ENCODE peak calls at places on chromosomes 16 and 17, in five cellular contexts. One of them, this sample, is unnamed.

GRCh38 chr17:64992325-64992802 is 64.2 kb downstream of the GNA13 start:
- DNase-seq in cardiac muscle cell: no peak
- DNase-seq in GM23248: peak; percentile 80
- DNase-seq in left ventricle myocardium inferior: no peak
- DNase-seq in IMR-90: peak; percentile 52
- DNase-seq in this sample: no peak

GRCh38 chr17:56929362-56929969 is 15.6 kb upstream of the TRIM25 start:
- DNase-seq in GM23248: no peak
- DNase-seq in left ventricle myocardium inferior: no peak
- DNase-seq in IMR-90: no peak
- DNase-seq in cardiac muscle cell: no peak
- DNase-seq in this sample: no peak

GRCh38 chr17:5942687-5943086 is 127.5 kb upstream of the WSCD1 start:
- DNase-seq in left ventricle myocardium inferior: no peak
- DNase-seq in IMR-90: no peak
- DNase-seq in GM23248: no peak
- DNase-seq in cardiac muscle cell: peak; percentile 17
- DNase-seq in this sample: no peak

GRCh38 chr17:77571141-77571540 is 387.4 kb upstream of the TNRC6C start:
- DNase-seq in cardiac muscle cell: no peak
- DNase-seq in left ventricle myocardium inferior: no peak
- DNase-seq in IMR-90: no peak
- DNase-seq in GM23248: no peak
- DNase-seq in this sample: no peak

GRCh38 chr16:50478773-50479149 is 69.4 kb upstream of the NKD1 start:
- DNase-seq in GM23248: no peak
- DNase-seq in cardiac muscle cell: no peak
- DNase-seq in left ventricle myocardium inferior: no peak
- DNase-seq in IMR-90: no peak
- DNase-seq in this sample: peak; percentile 16

GRCh38 chr17:4161179-4161559 is 18.2 kb downstream of the CYB5D2 start:
- DNase-seq in IMR-90: peak; percentile 93
- DNase-seq in cardiac muscle cell: no peak
- DNase-seq in GM23248: peak; percentile 73
- DNase-seq in left ventricle myocardium inferior: no peak
- DNase-seq in this sample: no peak

GRCh38 chr17:17712268-17712924 is 31.1 kb downstream of the RAI1 start:
- DNase-seq in cardiac muscle cell: no peak
- DNase-seq in IMR-90: peak; percentile 97
- DNase-seq in left ventricle myocardium inferior: no peak
- DNase-seq in GM23248: peak; percentile 95
- DNase-seq in this sample: no peak

GRCh38 chr16:1290032-1290431 is 19.4 kb upstream of the UBE2I start:
- DNase-seq in left ventricle myocardium inferior: no peak
- DNase-seq in GM23248: peak; percentile 30
- DNase-seq in cardiac muscle cell: no peak
- DNase-seq in IMR-90: no peak
- DNase-seq in this sample: no peak

GRCh38 chr16:66658143-66658859 is 38.2 kb downstream of the CMTM4 start:
- DNase-seq in cardiac muscle cell: no peak
- DNase-seq in GM23248: no peak
- DNase-seq in IMR-90: no peak
- DNase-seq in left ventricle myocardium inferior: no peak
- DNase-seq in this sample: no peak

GRCh38 chr16:88464447-88465318 is 11.6 kb downstream of the ZFPM1 start:
- DNase-seq in GM23248: no peak
- DNase-seq in left ventricle myocardium inferior: no peak
- DNase-seq in cardiac muscle cell: no peak
- DNase-seq in IMR-90: no peak
- DNase-seq in this sample: no peak

GRCh38 chr16:10934325-10935107 is 7.8 kb downstream of the DEXI start:
- DNase-seq in IMR-90: no peak
- DNase-seq in cardiac muscle cell: no peak
- DNase-seq in GM23248: no peak
- DNase-seq in left ventricle myocardium inferior: no peak
- DNase-seq in this sample: no peak
- H3K4me1 ChIP-seq in IMR-90: peaks cover 11% of the 10 kb centered on the region
- H3K4me1 ChIP-seq in cardiac muscle cell: no peaks in the 10 kb centered on the region
- H3K4me1 ChIP-seq in GM23248: peaks cover 28% of the 10 kb centered on the region
- H3K4me1 ChIP-seq in left ventricle myocardium inferior: peaks cover 98% of the 10 kb centered on the region
- H3K4me1 ChIP-seq in this sample: peaks cover 33% of the 10 kb centered on the region

GRCh38 chr17:15169676-15170075 is 95.5 kb downstream of the PMP22 start:
- DNase-seq in cardiac muscle cell: no peak
- DNase-seq in IMR-90: peak; percentile 77
- DNase-seq in left ventricle myocardium inferior: no peak
- DNase-seq in GM23248: peak; percentile 57
- DNase-seq in this sample: no peak
- H3K4me3 ChIP-seq in cardiac muscle cell: no peak overlapping the region
- H3K4me3 ChIP-seq in IMR-90: no peak overlapping the region
- H3K4me3 ChIP-seq in left ventricle myocardium inferior: no peak overlapping the region
- H3K4me3 ChIP-seq in GM23248: no peak overlapping the region
- H3K4me3 ChIP-seq in this sample: no peak overlapping the region

GRCh38 chr17:75542184-75542583 is 16.7 kb downstream of the LLGL2 start:
- DNase-seq in GM23248: no peak
- DNase-seq in IMR-90: no peak
- DNase-seq in left ventricle myocardium inferior: no peak
- DNase-seq in cardiac muscle cell: no peak
- DNase-seq in this sample: no peak

GRCh38 chr17:75540923-75541503 is 15.5 kb downstream of the LLGL2 start:
- DNase-seq in GM23248: no peak
- DNase-seq in cardiac muscle cell: no peak
- DNase-seq in left ventricle myocardium inferior: no peak
- DNase-seq in IMR-90: no peak
- DNase-seq in this sample: no peak

GRCh38 chr17:75539969-75540729 is 14.7 kb downstream of the LLGL2 start:
- DNase-seq in left ventricle myocardium inferior: no peak
- DNase-seq in IMR-90: no peak
- DNase-seq in cardiac muscle cell: no peak
- DNase-seq in GM23248: no peak
- DNase-seq in this sample: no peak

GRCh38 chr17:75544250-75544649 is 18.8 kb downstream of the LLGL2 start:
- DNase-seq in IMR-90: no peak
- DNase-seq in left ventricle myocardium inferior: no peak
- DNase-seq in cardiac muscle cell: no peak
- DNase-seq in GM23248: no peak
- DNase-seq in this sample: no peak

GRCh38 chr17:75542728-75543336 is 17.3 kb downstream of the LLGL2 start:
- DNase-seq in IMR-90: no peak
- DNase-seq in left ventricle myocardium inferior: no peak
- DNase-seq in GM23248: no peak
- DNase-seq in cardiac muscle cell: no peak
- DNase-seq in this sample: no peak
- H3K4me1 ChIP-seq in IMR-90: no peaks in the 10 kb centered on the region
- H3K4me1 ChIP-seq in left ventricle myocardium inferior: no peaks in the 10 kb centered on the region
- H3K4me1 ChIP-seq in GM23248: no peaks in the 10 kb centered on the region
- H3K4me1 ChIP-seq in cardiac muscle cell: peaks cover 5% of the 10 kb centered on the region
- H3K4me1 ChIP-seq in this sample: no peaks in the 10 kb centered on the region

DNA sequence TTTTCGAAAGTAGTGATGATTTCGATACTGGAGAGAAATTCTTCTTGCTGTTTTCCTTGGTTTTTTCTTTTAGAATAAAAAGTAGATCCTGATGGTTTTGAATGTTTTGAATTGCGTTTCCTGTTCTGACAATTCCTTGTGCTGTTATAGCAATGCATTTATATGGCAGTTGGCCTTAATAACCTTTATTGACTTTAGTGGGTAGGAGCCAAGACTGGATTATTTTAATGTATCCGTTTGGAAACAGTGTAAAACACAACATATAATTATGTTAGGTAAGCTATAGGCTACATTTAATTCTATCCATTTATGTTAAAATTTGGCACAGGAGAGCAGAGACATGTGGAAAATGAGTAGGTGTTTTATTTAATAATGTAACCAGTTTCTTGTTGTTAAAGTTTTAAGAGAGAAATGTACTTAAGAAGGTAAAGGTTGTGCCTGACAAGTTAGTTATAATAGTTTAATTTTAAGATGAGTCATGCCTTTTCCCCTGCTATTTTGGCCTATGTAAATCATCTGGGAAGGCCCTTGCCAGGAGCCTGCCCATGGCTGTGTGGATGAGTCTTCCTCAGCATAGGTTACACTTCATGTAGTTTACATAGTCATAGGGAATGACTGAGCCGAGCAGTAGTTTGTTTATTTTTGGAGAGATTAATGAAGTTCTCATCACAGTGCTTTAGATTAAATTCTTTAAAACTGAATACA is 189.9 kb downstream of the FTO start:
- DNase-seq in IMR-90: peak; percentile 91
- DNase-seq in cardiac muscle cell: no peak
- DNase-seq in GM23248: peak; percentile 89
- DNase-seq in left ventricle myocardium inferior: no peak
- DNase-seq in this sample: no peak
- H3K4me3 ChIP-seq in IMR-90: no peak overlapping the region
- H3K4me3 ChIP-seq in cardiac muscle cell: no peak overlapping the region
- H3K4me3 ChIP-seq in GM23248: no peak overlapping the region
- H3K4me3 ChIP-seq in left ventricle myocardium inferior: no peak overlapping the region
- H3K4me3 ChIP-seq in this sample: no peak overlapping the region

GRCh38 chr17:75315541-75316243 is 26.5 kb upstream of the SLC25A19 start:
- DNase-seq in IMR-90: peak; percentile 47
- DNase-seq in cardiac muscle cell: no peak
- DNase-seq in GM23248: peak; percentile 57
- DNase-seq in left ventricle myocardium inferior: no peak
- DNase-seq in this sample: no peak

GRCh38 chr17:75318211-75318610 is 29.0 kb upstream of the SLC25A19 start:
- DNase-seq in GM23248: no peak
- DNase-seq in left ventricle myocardium inferior: no peak
- DNase-seq in IMR-90: no peak
- DNase-seq in cardiac muscle cell: no peak
- DNase-seq in this sample: no peak

GRCh38 chr17:75313941-75314550 is 24.8 kb upstream of the SLC25A19 start:
- DNase-seq in cardiac muscle cell: no peak
- DNase-seq in IMR-90: peak; percentile 20
- DNase-seq in left ventricle myocardium inferior: no peak
- DNase-seq in GM23248: peak; percentile 53
- DNase-seq in this sample: no peak

GRCh38 chr17:75317671-75318070 is 28.4 kb upstream of the SLC25A19 start:
- DNase-seq in IMR-90: no peak
- DNase-seq in left ventricle myocardium inferior: no peak
- DNase-seq in GM23248: no peak
- DNase-seq in cardiac muscle cell: no peak
- DNase-seq in this sample: no peak

DNA sequence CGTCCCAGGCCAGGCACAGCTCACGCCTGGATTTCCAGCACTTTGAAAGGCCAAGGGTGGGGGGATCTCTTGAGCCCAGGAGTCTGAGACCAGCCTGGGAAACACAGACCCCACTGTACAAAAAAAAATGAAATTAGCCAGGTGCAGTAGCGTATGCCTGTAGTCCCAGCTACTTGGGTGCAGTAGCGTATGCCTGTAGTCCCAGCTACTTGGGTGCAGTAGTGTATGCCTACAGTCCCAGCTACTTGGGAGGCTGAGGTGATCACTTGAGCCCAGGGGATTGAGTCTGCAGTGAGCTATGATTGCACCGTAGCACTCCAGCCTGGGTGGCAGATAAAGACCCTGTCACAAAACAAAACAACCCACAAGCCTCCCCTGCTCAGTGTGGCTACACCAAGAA is 27.0 kb upstream of the SLC25A19 start:
- DNase-seq in left ventricle myocardium inferior: no peak
- DNase-seq in GM23248: no peak
- DNase-seq in cardiac muscle cell: no peak
- DNase-seq in IMR-90: no peak
- DNase-seq in this sample: no peak
- H3K4me1 ChIP-seq in left ventricle myocardium inferior: peaks cover 4% of the 10 kb centered on the region
- H3K4me1 ChIP-seq in GM23248: peaks cover 8% of the 10 kb centered on the region
- H3K4me1 ChIP-seq in cardiac muscle cell: no peaks in the 10 kb centered on the region
- H3K4me1 ChIP-seq in IMR-90: peaks cover 9% of the 10 kb centered on the region
- H3K4me1 ChIP-seq in this sample: no peaks in the 10 kb centered on the region

GRCh38 chr16:67720236-67720635 is 1.1 kb upstream of the GFOD2 start:
- DNase-seq in GM23248: no peak
- DNase-seq in IMR-90: no peak
- DNase-seq in left ventricle myocardium inferior: no peak
- DNase-seq in cardiac muscle cell: no peak
- DNase-seq in this sample: no peak
- H3K4me3 ChIP-seq in GM23248: peak overlapping the region; percentile 84
- H3K4me3 ChIP-seq in IMR-90: peak overlapping the region; percentile 89
- H3K4me3 ChIP-seq in left ventricle myocardium inferior: peak overlapping the region; percentile 100
- H3K4me3 ChIP-seq in cardiac muscle cell: no peak overlapping the region
- H3K4me3 ChIP-seq in this sample: peak overlapping the region; percentile 67

GRCh38 chr16:84603115-84603816 is 14.6 kb downstream of the COTL1 start:
- DNase-seq in IMR-90: peak; percentile 99
- DNase-seq in left ventricle myocardium inferior: peak; percentile 76
- DNase-seq in cardiac muscle cell: no peak
- DNase-seq in GM23248: peak; percentile 99
- DNase-seq in this sample: no peak
- H3K4me1 ChIP-seq in IMR-90: peaks cover 38% of the 10 kb centered on the region
- H3K4me1 ChIP-seq in left ventricle myocardium inferior: peaks cover 24% of the 10 kb centered on the region
- H3K4me1 ChIP-seq in cardiac muscle cell: peaks cover 38% of the 10 kb centered on the region
- H3K4me1 ChIP-seq in GM23248: peaks cover 46% of the 10 kb centered on the region
- H3K4me1 ChIP-seq in this sample: no peaks in the 10 kb centered on the region

DNA sequence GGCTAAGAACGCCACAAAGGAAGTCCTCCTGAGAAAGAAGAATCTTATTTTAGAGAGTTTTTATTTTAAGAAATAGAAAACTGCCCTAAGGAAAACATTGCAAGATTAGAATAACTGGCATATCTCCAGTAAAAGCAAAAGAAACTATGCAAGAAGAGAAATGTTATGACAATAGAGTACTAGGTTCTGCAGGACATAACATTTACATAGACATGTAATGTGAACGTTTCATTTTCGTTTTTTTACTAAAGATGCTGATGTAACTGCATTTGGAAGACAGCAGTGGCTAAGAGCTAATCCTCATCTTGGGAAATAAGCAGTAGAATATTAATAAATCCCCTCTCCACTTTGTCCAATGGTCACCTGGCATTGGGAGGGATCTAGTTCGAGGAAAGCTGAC is 7.8 kb upstream of the ASGR2 start:
- DNase-seq in GM23248: no peak
- DNase-seq in cardiac muscle cell: no peak
- DNase-seq in left ventricle myocardium inferior: no peak
- DNase-seq in IMR-90: peak; percentile 28
- DNase-seq in this sample: no peak
- H3K4me3 ChIP-seq in GM23248: no peak overlapping the region
- H3K4me3 ChIP-seq in cardiac muscle cell: no peak overlapping the region
- H3K4me3 ChIP-seq in left ventricle myocardium inferior: no peak overlapping the region
- H3K4me3 ChIP-seq in IMR-90: no peak overlapping the region
- H3K4me3 ChIP-seq in this sample: no peak overlapping the region

DNA sequence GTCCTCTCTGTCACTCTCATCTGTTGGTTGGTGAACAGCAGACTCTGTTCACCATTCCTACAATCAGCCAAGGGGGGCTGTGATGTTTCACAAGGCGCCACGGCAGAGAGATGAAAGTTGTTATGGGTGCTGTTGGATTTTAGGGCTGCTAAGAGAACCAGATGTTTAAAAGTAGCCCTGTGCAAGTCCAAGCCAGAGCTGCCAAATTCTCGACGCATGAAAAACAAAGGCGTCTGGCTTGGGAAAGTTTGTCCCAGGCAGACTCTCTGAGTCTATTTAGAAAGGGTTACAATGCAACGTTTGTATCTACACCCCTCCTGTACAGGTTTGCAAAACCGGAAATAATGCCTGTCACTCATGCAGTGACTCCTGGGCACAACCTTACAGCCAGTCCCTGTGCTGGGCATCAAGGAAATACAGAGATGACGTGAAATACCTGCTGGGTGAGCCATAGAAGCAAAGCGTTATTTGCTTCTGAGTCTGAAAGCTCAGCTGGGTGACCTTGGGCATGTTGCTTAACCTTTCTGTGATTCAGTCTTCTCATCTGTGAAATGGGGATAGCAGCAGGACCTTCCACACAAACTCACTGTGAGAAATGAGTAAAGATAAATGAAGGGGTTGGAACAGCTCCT is 74.8 kb downstream of the XYLT1 start:
- DNase-seq in left ventricle myocardium inferior: no peak
- DNase-seq in GM23248: peak; percentile 19
- DNase-seq in IMR-90: no peak
- DNase-seq in cardiac muscle cell: no peak
- DNase-seq in this sample: no peak
- H3K4me1 ChIP-seq in left ventricle myocardium inferior: peaks cover 24% of the 10 kb centered on the region
- H3K4me1 ChIP-seq in GM23248: peaks cover 5% of the 10 kb centered on the region
- H3K4me1 ChIP-seq in IMR-90: peaks cover 8% of the 10 kb centered on the region
- H3K4me1 ChIP-seq in cardiac muscle cell: peaks cover 40% of the 10 kb centered on the region
- H3K4me1 ChIP-seq in this sample: no peaks in the 10 kb centered on the region